ENCODE peak calls at places on chromosomes 11 and 22, in ten cellular contexts. G is esophagus squamous epithelium, K is tibial nerve, U is right lobe of liver, T is transverse colon, N is suprapubic skin, D is body of pancreas, E is endothelial cell of umbilical vein, B is spleen, V is stomach. H is an unnamed sample. For H3K36me3, the result is how much of the 10 kb centered on the place peaks cover.

GRCh38 chr11:65545853-65546216 is 12.3 kb downstream of the LTBP3 start:
- DNase-seq in G (no peak), K (no peak), U (no peak), T (no peak), N (no peak), D (peak), E (no peak), B (peak), V (no peak), H (no peak)

GRCh38 chr11:12150831-12151382 is 40.5 kb downstream of the MICAL2 start:
- DNase-seq in G (no peak), K (no peak), U (no peak), T (peak), N (peak), D (no peak), E (no peak), B (peak), V (no peak), H (no peak)

GRCh38 chr22:17072877-17073276 is 11.9 kb upstream of the IL17RA start:
- DNase-seq in G (no peak), K (no peak), U (no peak), T (no peak), N (no peak), D (no peak), E (no peak), B (no peak), V (no peak), H (no peak)

GRCh38 chr22:46352691-46353386 is 17.3 kb downstream of the TRMU start:
- DNase-seq in G (no peak), K (no peak), U (no peak), T (peak), N (no peak), D (peak), E (no peak), B (peak), V (peak), H (peak)

GRCh38 chr11:35554491-35555237 is 29.2 kb upstream of the PAMR1 start:
- DNase-seq in G (no peak), K (no peak), U (no peak), T (no peak), N (no peak), D (no peak), E (no peak), B (no peak), V (no peak), H (no peak)

GRCh38 chr11:7655253-7656217 is 17.8 kb downstream of the CYB5R2 start:
- DNase-seq in G (no peak), K (no peak), U (no peak), T (no peak), N (no peak), D (no peak), E (no peak), B (no peak), V (no peak), H (peak)

GRCh38 chr11:35190804-35191348 is 51.9 kb downstream of the CD44 start:
- DNase-seq in G (no peak), K (no peak), U (no peak), T (no peak), N (no peak), D (no peak), E (no peak), B (no peak), V (no peak), H (no peak)

GRCh38 chr22:36104988-36105387 is 55.6 kb downstream of the APOL3 start:
- DNase-seq in G (no peak), K (no peak), U (no peak), T (no peak), N (no peak), D (no peak), E (no peak), B (no peak), V (no peak), H (no peak)

GRCh38 chr11:100863080-100863581 is 176.0 kb downstream of the ARHGAP42 start:
- DNase-seq in G (no peak), K (peak), U (peak), T (no peak), N (no peak), D (peak), E (peak), B (no peak), V (peak), H (peak)

GRCh38 chr11:34529643-34530042 is 16.0 kb upstream of the ELF5 start:
- DNase-seq in G (no peak), K (no peak), U (no peak), T (no peak), N (no peak), D (no peak), E (no peak), B (no peak), V (no peak), H (no peak)

GRCh38 chr11:122170815-122171475 is 54.9 kb upstream of the BLID start:
- DNase-seq in G (no peak), K (no peak), U (no peak), T (no peak), N (no peak), D (no peak), E (peak), B (no peak), V (no peak), H (no peak)

GRCh38 chr22:50027639-50028537 is 15.3 kb upstream of the IL17REL start:
- DNase-seq in G (no peak), K (no peak), U (no peak), T (peak), N (peak), D (no peak), E (no peak), B (peak), V (peak), H (no peak)

GRCh38 chr11:70703141-70704052 is 305.1 kb downstream of the CTTN start:
- DNase-seq in G (no peak), K (no peak), U (no peak), T (no peak), N (no peak), D (peak), E (no peak), B (peak), V (no peak), H (no peak)

GRCh38 chr11:131977854-131978253 is 607.4 kb downstream of the NTM start:
- DNase-seq in G (no peak), K (no peak), U (no peak), T (no peak), N (no peak), D (no peak), E (no peak), B (no peak), V (no peak), H (no peak)

GRCh38 chr11:7523416-7524210 is 9.8 kb downstream of the PPFIBP2 start:
- DNase-seq in G (no peak), K (no peak), U (no peak), T (no peak), N (no peak), D (no peak), E (no peak), B (no peak), V (no peak), H (no peak)

GRCh38 chr11:59689015-59689414 is 20.2 kb upstream of the PATL1 start:
- DNase-seq in G (no peak), K (no peak), U (no peak), T (no peak), N (no peak), D (no peak), E (no peak), B (no peak), V (no peak), H (no peak)

GRCh38 chr11:1156506-1157340 is 1.0 kb upstream of the MUC5AC start:
- DNase-seq in G (no peak), K (no peak), U (peak), T (no peak), N (no peak), D (no peak), E (no peak), B (no peak), V (no peak), H (no peak)

GRCh38 chr11:128022007-128022368 is 565.4 kb downstream of the ETS1 start:
- DNase-seq in G (no peak), K (no peak), U (no peak), T (no peak), N (no peak), D (no peak), E (peak), B (no peak), V (no peak), H (no peak)

GRCh38 chr11:113894421-113894996 is 10.1 kb upstream of the HTR3B start:
- DNase-seq in G (no peak), K (no peak), U (no peak), T (no peak), N (no peak), D (no peak), E (no peak), B (no peak), V (no peak), H (no peak)

GRCh38 chr11:133504906-133505305 is 27.4 kb downstream of the OPCML start:
- DNase-seq in G (no peak), K (no peak), U (no peak), T (no peak), N (no peak), D (no peak), E (no peak), B (no peak), V (no peak), H (no peak)

GRCh38 chr22:46052331-46052771 is 75.4 kb upstream of the WNT7B start:
- DNase-seq in G (no peak), K (no peak), U (peak), T (peak), N (peak), D (peak), E (no peak), B (peak), V (peak), H (no peak)

GRCh38 chr22:45882881-45883810 is 93.8 kb downstream of the WNT7B start:
- DNase-seq in G (no peak), K (no peak), U (peak), T (no peak), N (peak), D (no peak), E (no peak), B (peak), V (no peak), H (peak)

GRCh38 chr22:48919851-48920589 is 907.7 kb downstream of the BRD1 start:
- DNase-seq in G (no peak), K (no peak), U (no peak), T (no peak), N (peak), D (no peak), E (no peak), B (no peak), V (peak), H (no peak)

GRCh38 chr11:125317416-125317815 is 152.9 kb downstream of the PKNOX2 start:
- DNase-seq in G (no peak), K (no peak), U (no peak), T (no peak), N (no peak), D (no peak), E (no peak), B (no peak), V (no peak), H (no peak)

GRCh38 chr22:26811717-26811992 is 154.3 kb downstream of the MIAT start:
- DNase-seq in G (no peak), K (no peak), U (no peak), T (no peak), N (no peak), D (no peak), E (no peak), B (no peak), V (no peak), H (no peak)

GRCh38 chr11:131710511-131710910 is 340.1 kb downstream of the NTM start:
- DNase-seq in G (no peak), K (no peak), U (no peak), T (no peak), N (no peak), D (no peak), E (no peak), B (no peak), V (no peak), H (no peak)

GRCh38 chr11:119015054-119015611 is 3.0 kb downstream of the RPS25 start:
- DNase-seq in G (no peak), K (no peak), U (no peak), T (no peak), N (no peak), D (no peak), E (no peak), B (no peak), V (no peak), H (no peak)

GRCh38 chr11:58940028-58940427 is 740 bp downstream of the GLYATL1 start:
- DNase-seq in G (no peak), K (no peak), U (no peak), T (no peak), N (no peak), D (no peak), E (no peak), B (no peak), V (no peak), H (no peak)

GRCh38 chr11:32289701-32290100 is 145.6 kb downstream of the WT1 start:
- DNase-seq in G (no peak), K (no peak), U (no peak), T (no peak), N (no peak), D (no peak), E (no peak), B (no peak), V (no peak), H (no peak)

GRCh38 chr11:102112654-102112926 is 2.3 kb downstream of the YAP1 start:
- DNase-seq in G (no peak), K (no peak), U (no peak), T (no peak), N (no peak), D (no peak), E (no peak), B (no peak), V (no peak), H (no peak)

GRCh38 chr11:37465221-37465620 is 867.2 kb upstream of the RAG2 start:
- DNase-seq in G (no peak), K (no peak), U (no peak), T (no peak), N (no peak), D (no peak), E (no peak), B (no peak), V (no peak), H (no peak)

GRCh38 chr11:31531293-31531692 is 21.7 kb downstream of the ELP4 start:
- DNase-seq in G (no peak), K (no peak), U (no peak), T (no peak), N (no peak), D (no peak), E (no peak), B (no peak), V (no peak), H (no peak)

GRCh38 chr22:25898707-25899365 is 156.8 kb downstream of the MYO18B start:
- DNase-seq in G (no peak), K (no peak), U (no peak), T (no peak), N (no peak), D (no peak), E (no peak), B (no peak), V (no peak), H (no peak)

GRCh38 chr22:39362932-39363331 is 13.1 kb downstream of the SYNGR1 start:
- DNase-seq in G (no peak), K (no peak), U (no peak), T (no peak), N (no peak), D (no peak), E (no peak), B (no peak), V (no peak), H (no peak)

GRCh38 chr11:111355101-111355500 is 24.0 kb downstream of the POU2AF1 start:
- DNase-seq in G (no peak), K (no peak), U (no peak), T (no peak), N (no peak), D (no peak), E (no peak), B (no peak), V (no peak), H (no peak)

GRCh38 chr11:111355956-111356659 is 23.0 kb downstream of the POU2AF1 start:
- DNase-seq in G (no peak), K (no peak), U (no peak), T (no peak), N (no peak), D (no peak), E (no peak), B (no peak), V (no peak), H (no peak)

GRCh38 chr11:111357150-111358037 is 21.7 kb downstream of the POU2AF1 start:
- DNase-seq in G (no peak), K (no peak), U (no peak), T (no peak), N (no peak), D (no peak), E (no peak), B (no peak), V (no peak), H (no peak)

GRCh38 chr11:111358038-111359001 is 20.8 kb downstream of the POU2AF1 start:
- DNase-seq in G (no peak), K (no peak), U (no peak), T (no peak), N (no peak), D (no peak), E (no peak), B (no peak), V (peak), H (no peak)

GRCh38 chr11:111356660-111357048 is 22.4 kb downstream of the POU2AF1 start:
- DNase-seq in G (no peak), K (no peak), U (no peak), T (no peak), N (no peak), D (no peak), E (no peak), B (no peak), V (no peak), H (no peak)
- TF ChIP-seq POLR2A in G (no peak), K (no peak), U (no peak), T (no peak), N (no peak), D (no peak), E (no peak), B (no peak), V (no peak), H (no peak)

GRCh38 chr22:43302462-43303109 is 40.6 kb downstream of the SCUBE1 start:
- DNase-seq in G (no peak), K (no peak), U (no peak), T (no peak), N (no peak), D (no peak), E (no peak), B (no peak), V (no peak), H (no peak)

GRCh38 chr22:43301866-43302265 is 41.3 kb downstream of the SCUBE1 start:
- DNase-seq in G (no peak), K (no peak), U (no peak), T (no peak), N (no peak), D (no peak), E (no peak), B (no peak), V (no peak), H (no peak)

GRCh38 chr22:43299736-43300135 is 43.4 kb downstream of the SCUBE1 start:
- DNase-seq in G (no peak), K (no peak), U (no peak), T (no peak), N (no peak), D (no peak), E (no peak), B (no peak), V (no peak), H (no peak)

GRCh38 chr22:43303166-43303565 is 40.0 kb downstream of the SCUBE1 start:
- DNase-seq in G (no peak), K (no peak), U (no peak), T (no peak), N (no peak), D (no peak), E (no peak), B (no peak), V (no peak), H (no peak)

GRCh38 chr22:43300891-43301676 is 42.1 kb downstream of the SCUBE1 start:
- DNase-seq in G (no peak), K (peak), U (no peak), T (no peak), N (no peak), D (no peak), E (no peak), B (no peak), V (no peak), H (no peak)
- H3K27ac ChIP-seq in G (no peak), K (no peak), U (no peak), T (no peak), N (no peak), D (no peak), E (no peak), B (no peak), V (no peak), H (no peak)

GRCh38 chr22:41334951-41335635 is 33.8 kb downstream of the ZC3H7B start:
- DNase-seq in G (no peak), K (no peak), U (no peak), T (no peak), N (no peak), D (no peak), E (no peak), B (no peak), V (no peak), H (peak)
- H3K36me3 ChIP-seq in G (half or more), K (under half), U (under half), T (under half), N (half or more), D (under half), E (half or more), B (half or more), V (half or more), H (half or more)

DNA sequence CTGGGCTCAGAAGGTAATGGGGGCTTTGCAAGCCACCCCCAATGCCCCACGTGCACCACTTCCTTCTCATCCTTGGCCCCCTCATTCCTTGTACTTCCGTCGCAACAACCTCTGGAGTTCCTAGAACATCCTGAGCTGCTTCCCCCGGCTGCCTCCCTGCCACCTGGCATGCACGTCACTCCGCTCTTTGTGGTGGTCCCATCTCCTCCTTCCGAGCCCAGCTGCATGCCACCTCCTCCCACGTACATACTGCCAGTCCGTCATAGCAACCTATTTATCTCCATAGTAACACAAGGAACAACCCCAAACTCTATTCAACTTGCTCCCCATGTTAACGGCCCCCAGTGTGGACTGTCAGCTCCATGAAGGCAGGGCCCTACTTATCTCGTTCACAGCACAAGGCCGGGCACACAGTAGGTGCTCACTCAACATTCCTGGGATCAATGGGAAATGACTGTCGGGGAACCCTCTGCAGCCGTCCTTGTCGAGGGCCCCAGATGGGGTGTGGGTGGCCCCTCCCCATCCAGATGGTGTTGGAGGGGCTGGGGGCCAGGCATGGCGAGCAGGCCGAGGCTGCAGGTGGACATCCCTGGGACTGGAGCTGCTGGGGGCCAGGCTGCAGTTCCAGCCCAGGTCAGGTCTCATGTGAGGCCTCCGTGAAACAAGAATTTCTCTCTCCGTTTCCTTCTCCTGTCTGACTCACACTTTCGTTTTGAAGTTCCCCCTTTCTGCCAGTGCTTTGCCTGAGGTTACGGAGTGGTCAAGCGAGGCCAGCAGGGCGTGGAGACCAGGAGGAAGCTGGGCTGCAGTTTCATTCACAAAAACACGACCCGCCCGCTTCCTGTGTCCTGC is 4.2 kb downstream of the MYEOV start:
- DNase-seq in G (peak), K (peak), U (peak), T (peak), N (peak), D (peak), E (peak), B (peak), V (peak), H (peak)
- TF ChIP-seq POLR2A in G (no peak), K (no peak), U (no peak), T (peak), N (no peak), D (peak), E (no peak), B (no peak), V (no peak), H (peak)